ENCODE peak calls at places on chromosomes 13 and 19, in seven cellular contexts. Y is NCI-H187 treated with DMSO at 0.1 percent for 48 hours; O is naive thymus-derived CD8-positive, alpha-beta T cell; P is cardiac fibroblast; V is fibroblast of pulmonary artery; J is T follicular helper cell; H is brain microvascular endothelial cell. C is an unnamed sample.

GRCh38 chr19:18257503-18258470 is 16.5 kb downstream of the IQCN start:
- DNase-seq in Y (no peak), O (no peak), P (peak; percentile 25), V (no peak), J (no peak), H (no peak), C (no peak)

GRCh38 chr19:10505583-10506229 is 2.5 kb upstream of the KEAP1 start:
- DNase-seq in Y (no peak), O (peak; percentile 71), P (peak; percentile 75), V (peak; percentile 72), J (peak; percentile 68), H (peak; percentile 56), C (peak; percentile 35)

GRCh38 chr13:44142540-44142867 is 231.1 kb upstream of the SERP2 start:
- DNase-seq in Y (no peak), O (no peak), P (no peak), V (no peak), J (no peak), H (no peak), C (no peak)

GRCh38 chr19:16452321-16452720 is 19.4 kb downstream of the EPS15L1 start:
- DNase-seq in Y (no peak), O (no peak), P (no peak), V (no peak), J (no peak), H (no peak), C (no peak)

GRCh38 chr19:47176627-47177090 is 46.0 kb downstream of the SAE1 start:
- DNase-seq in Y (no peak), O (peak; percentile 48), P (peak; percentile 96), V (peak; percentile 96), J (no peak), H (peak; percentile 96), C (peak; percentile 96)

GRCh38 chr13:51416107-51416506 is 36.7 kb downstream of the INTS6 start:
- DNase-seq in Y (no peak), O (no peak), P (no peak), V (no peak), J (no peak), H (no peak), C (no peak)

GRCh38 chr19:39082745-39083598 is 1.2 kb upstream of the ACP7 start:
- DNase-seq in Y (no peak), O (no peak), P (no peak), V (no peak), J (no peak), H (no peak), C (no peak)

GRCh38 chr13:35796627-35797026 is 320.1 kb upstream of the MAB21L1 start:
- DNase-seq in Y (no peak), O (no peak), P (no peak), V (no peak), J (no peak), H (no peak), C (peak; percentile 7)

GRCh38 chr19:32201661-32202060 is 143.7 kb upstream of the ZNF507 start:
- DNase-seq in Y (no peak), O (no peak), P (no peak), V (no peak), J (no peak), H (peak; percentile 2), C (no peak)

GRCh38 chr19:1945899-1946298 is 4.9 kb downstream of the CSNK1G2 start:
- DNase-seq in Y (no peak), O (no peak), P (peak; percentile 22), V (peak; percentile 25), J (peak; percentile 27), H (no peak), C (peak; percentile 7)

GRCh38 chr19:35251456-35251855 is 2.7 kb downstream of the LSR start:
- DNase-seq in Y (no peak), O (no peak), P (no peak), V (no peak), J (no peak), H (no peak), C (no peak)

GRCh38 chr13:65985632-65986031 is 1244.5 kb downstream of the PCDH9 start:
- DNase-seq in Y (no peak), O (no peak), P (no peak), V (no peak), J (no peak), H (no peak), C (no peak)

GRCh38 chr19:28314771-28315170 is 898.2 kb downstream of the UQCRFS1 start:
- DNase-seq in Y (no peak), O (no peak), P (no peak), V (no peak), J (no peak), H (no peak), C (no peak)

GRCh38 chr19:10309423-10309822 is at the start of gene ZGLP1:
- DNase-seq in Y (no peak), O (no peak), P (no peak), V (no peak), J (no peak), H (no peak), C (no peak)

GRCh38 chr13:30394798-30395191 is 27.5 kb upstream of the UBE2L5 start:
- DNase-seq in Y (no peak), O (peak; percentile 11), P (peak; percentile 24), V (no peak), J (no peak), H (no peak), C (peak; percentile 36)

GRCh38 chr19:307793-308420 is 16.7 kb upstream of the PLPP2 start:
- DNase-seq in Y (no peak), O (no peak), P (no peak), V (no peak), J (no peak), H (no peak), C (no peak)

GRCh38 chr19:50720921-50721291 is 1.3 kb upstream of the SHANK1 start:
- DNase-seq in Y (no peak), O (no peak), P (peak; percentile 42), V (no peak), J (no peak), H (no peak), C (peak; percentile 21)

GRCh38 chr19:10045371-10045770 is 32.1 kb downstream of the RDH8 start:
- DNase-seq in Y (no peak), O (no peak), P (no peak), V (no peak), J (no peak), H (no peak), C (no peak)

GRCh38 chr19:805600-806550 is 8.6 kb downstream of the PTBP1 start:
- DNase-seq in Y (no peak), O (no peak), P (no peak), V (no peak), J (no peak), H (no peak), C (no peak)

GRCh38 chr13:110610955-110611595 is 4.3 kb upstream of the NAXD start:
- DNase-seq in Y (no peak), O (no peak), P (no peak), V (no peak), J (no peak), H (no peak), C (peak; percentile 45)

GRCh38 chr19:43784981-43785808 is 4.4 kb upstream of the KCNN4 start:
- DNase-seq in Y (peak; percentile 30), O (peak; percentile 48), P (peak; percentile 85), V (peak; percentile 75), J (peak; percentile 33), H (peak; percentile 57), C (peak; percentile 60)

GRCh38 chr19:9945319-9945966 is 9.1 kb upstream of the OLFM2 start:
- DNase-seq in Y (no peak), O (no peak), P (peak; percentile 99), V (peak; percentile 98), J (no peak), H (peak; percentile 98), C (peak; percentile 99)

GRCh38 chr13:24286624-24287023 is 22.8 kb upstream of the C1QTNF9 start:
- DNase-seq in Y (no peak), O (no peak), P (no peak), V (no peak), J (no peak), H (no peak), C (no peak)

C was measured in fibroblast of lung.